ENCODE peak calls at places on chromosomes 3 and 15, in nine cellular contexts. E is transverse colon, O is A549, M is ovary, U is esophagus muscularis mucosa, A is stomach, J is suprapubic skin, Q is GM12878, P is SK-N-SH. L is an unnamed sample.
A peak's percentile ranks its signal among the peaks of the same experiment; 100 is the strongest.

GRCh38 chr15:33968224-33968623 is at the start of gene CHRM5:
- DNase-seq in E (no peak), O (no peak), M (no peak), U (no peak), A (no peak), J (no peak), Q (no peak), P (peak; percentile 35), L (no peak)

GRCh38 chr3:124882749-124883148 is 4.4 kb downstream of the ITGB5 start:
- DNase-seq in E (no peak), O (no peak), M (no peak), U (no peak), A (no peak), J (no peak), Q (no peak), P (no peak), L (peak; percentile 43)

GRCh38 chr3:157335677-157336076 is 101.0 kb upstream of the PTX3 start:
- DNase-seq in E (no peak), O (peak; percentile 64), M (no peak), U (no peak), A (no peak), J (no peak), Q (no peak), P (no peak), L (no peak)

GRCh38 chr3:151400341-151400740 is 15.8 kb upstream of the P2RY12 start:
- DNase-seq in E (no peak), O (no peak), M (no peak), U (no peak), A (no peak), J (no peak), Q (no peak), P (no peak), L (no peak)

GRCh38 chr3:150830094-150830681 is 67.2 kb upstream of the SIAH2 start:
- DNase-seq in E (no peak), O (peak; percentile 32), M (no peak), U (peak; percentile 31), A (no peak), J (no peak), Q (no peak), P (peak; percentile 35), L (no peak)

GRCh38 chr3:131283862-131284261 is 97.7 kb upstream of the NUDT16 start:
- DNase-seq in E (no peak), O (no peak), M (no peak), U (no peak), A (no peak), J (no peak), Q (no peak), P (no peak), L (no peak)

GRCh38 chr3:150761831-150762661 is 923 bp downstream of the SIAH2 start:
- DNase-seq in E (peak; percentile 63), O (peak; percentile 65), M (peak; percentile 71), U (peak; percentile 93), A (peak; percentile 64), J (peak; percentile 71), Q (no peak), P (peak; percentile 53), L (peak; percentile 85)

GRCh38 chr15:35308802-35309201 is 223.7 kb upstream of the NANOGP8 start:
- DNase-seq in E (peak; percentile 38), O (peak; percentile 53), M (no peak), U (no peak), A (no peak), J (no peak), Q (no peak), P (no peak), L (peak; percentile 70)

GRCh38 chr3:74443102-74443501 is 171.4 kb downstream of the CNTN3 start:
- DNase-seq in E (no peak), O (no peak), M (no peak), U (no peak), A (no peak), J (no peak), Q (no peak), P (no peak), L (no peak)

GRCh38 chr3:58383476-58383875 is 50.2 kb downstream of the PDHB start:
- DNase-seq in E (no peak), O (no peak), M (no peak), U (no peak), A (no peak), J (no peak), Q (no peak), P (no peak), L (no peak)
- TF ChIP-seq EP300 in E (no peak), O (no peak), M (no peak), U (no peak), A (no peak), J (no peak), Q (no peak), P (no peak), L (no peak)

GRCh38 chr15:82398785-82399184 is 30.8 kb upstream of the GOLGA6L9 start:
- DNase-seq in E (no peak), O (no peak), M (no peak), U (no peak), A (no peak), J (no peak), Q (no peak), P (no peak), L (no peak)
- H3K4me3 ChIP-seq in E (no peak overlapping the region), O (no peak overlapping the region), M (no peak overlapping the region), U (no peak overlapping the region), A (no peak overlapping the region), J (no peak overlapping the region), Q (peak overlapping the region; percentile 7), P (no peak overlapping the region), L (no peak overlapping the region)

GRCh38 chr3:48285675-48286074 is 44.8 kb downstream of the ZNF589 start:
- DNase-seq in E (no peak), O (no peak), M (no peak), U (no peak), A (no peak), J (no peak), Q (no peak), P (no peak), L (no peak)
- TF ChIP-seq EP300 in E (no peak), O (no peak), M (no peak), U (no peak), A (no peak), J (no peak), Q (no peak), P (no peak), L (no peak)

DNA sequence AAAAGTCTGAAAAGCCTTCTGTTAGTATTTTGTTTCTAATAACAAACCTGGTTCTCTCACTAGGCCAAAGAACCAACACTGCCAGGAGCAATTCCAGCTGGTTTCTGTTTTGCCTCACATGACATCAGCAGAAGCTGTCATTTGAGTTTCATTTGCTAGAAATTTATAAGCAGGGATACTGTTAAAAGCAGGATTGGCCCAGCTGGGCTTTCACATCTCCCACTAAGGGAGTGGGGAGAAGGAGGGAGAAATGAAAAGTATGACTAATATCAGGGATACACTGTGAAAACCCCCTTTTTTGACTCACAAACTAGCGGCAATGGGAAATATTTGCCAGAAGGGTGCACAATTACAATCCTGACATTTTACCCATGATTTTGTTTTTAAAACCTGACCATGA is 5.3 kb downstream of the CCDC80 start:
- DNase-seq in E (peak; percentile 31), O (no peak), M (peak; percentile 58), U (no peak), A (no peak), J (no peak), Q (no peak), P (peak; percentile 58), L (peak; percentile 90)
- H3K4me3 ChIP-seq in E (no peak overlapping the region), O (peak overlapping the region; percentile 2), M (peak overlapping the region; percentile 24), U (peak overlapping the region; percentile 49), A (no peak overlapping the region), J (peak overlapping the region; percentile 49), Q (no peak overlapping the region), P (peak overlapping the region; percentile 77), L (peak overlapping the region; percentile 19)

GRCh38 chr15:96802870-96803269 is 472.4 kb downstream of the NR2F2 start:
- DNase-seq in E (no peak), O (no peak), M (no peak), U (no peak), A (no peak), J (no peak), Q (no peak), P (no peak), L (no peak)

GRCh38 chr15:96807361-96807760 is 476.9 kb downstream of the NR2F2 start:
- DNase-seq in E (no peak), O (no peak), M (no peak), U (no peak), A (no peak), J (no peak), Q (no peak), P (no peak), L (no peak)

GRCh38 chr15:96804754-96805153 is 474.3 kb downstream of the NR2F2 start:
- DNase-seq in E (no peak), O (no peak), M (no peak), U (no peak), A (no peak), J (no peak), Q (no peak), P (no peak), L (no peak)
- TF ChIP-seq EP300 in E (no peak), O (no peak), M (no peak), U (no peak), A (no peak), J (no peak), Q (no peak), P (no peak), L (no peak)

GRCh38 chr3:46947981-46948791 is 28.4 kb downstream of the CCDC12 start:
- DNase-seq in E (peak; percentile 86), O (peak; percentile 89), M (no peak), U (no peak), A (peak; percentile 87), J (no peak), Q (no peak), P (peak; percentile 53), L (no peak)

GRCh38 chr3:46947545-46947899 is 29.0 kb downstream of the CCDC12 start:
- DNase-seq in E (no peak), O (no peak), M (no peak), U (no peak), A (no peak), J (no peak), Q (no peak), P (no peak), L (no peak)

GRCh38 chr3:46948830-46949671 is 27.5 kb downstream of the CCDC12 start:
- DNase-seq in E (peak; percentile 65), O (peak; percentile 65), M (no peak), U (no peak), A (peak; percentile 60), J (no peak), Q (no peak), P (no peak), L (peak; percentile 65)

GRCh38 chr3:46946416-46946815 is 30.1 kb downstream of the CCDC12 start:
- DNase-seq in E (no peak), O (no peak), M (no peak), U (no peak), A (peak; percentile 68), J (no peak), Q (no peak), P (no peak), L (no peak)

GRCh38 chr3:46946856-46947544 is 29.5 kb downstream of the CCDC12 start:
- DNase-seq in E (peak; percentile 67), O (no peak), M (no peak), U (no peak), A (peak; percentile 73), J (no peak), Q (no peak), P (peak; percentile 80), L (no peak)
- H3K4me3 ChIP-seq in E (no peak overlapping the region), O (no peak overlapping the region), M (no peak overlapping the region), U (no peak overlapping the region), A (no peak overlapping the region), J (no peak overlapping the region), Q (no peak overlapping the region), P (no peak overlapping the region), L (no peak overlapping the region)

GRCh38 chr3:128011140-128011539 is 41.1 kb upstream of the SEC61A1 start:
- DNase-seq in E (peak; percentile 58), O (peak; percentile 68), M (no peak), U (no peak), A (peak; percentile 72), J (no peak), Q (no peak), P (peak; percentile 51), L (no peak)
- TF ChIP-seq EP300 in E (no peak), O (no peak), M (no peak), U (no peak), A (no peak), J (no peak), Q (no peak), P (no peak), L (no peak)